ENCODE peak calls at places on chromosome 22, in six cellular contexts. O is thoracic aorta, Z is lower lobe of right lung, H is kidney epithelial cell, M is GM12864, T is endothelial cell. K is an unnamed sample.

GRCh38 chr22:35539910-35540599 is 576 bp upstream of the RASD2 start:
- DNase-seq in T (peak), O (no peak), M (no peak), H (no peak), Z (peak), K (peak)

GRCh38 chr22:49555526-49555925 is 272.1 kb downstream of the BRD1 start:
- DNase-seq in T (no peak), M (no peak), Z (no peak), H (no peak), O (no peak), K (no peak)

GRCh38 chr22:28118957-28119631 is 200.0 kb upstream of the PITPNB start:
- DNase-seq in Z (no peak), M (no peak), O (no peak), T (no peak), H (no peak), K (no peak)

GRCh38 chr22:27881404-27881803 is 37.7 kb downstream of the PITPNB start:
- DNase-seq in O (no peak), Z (no peak), H (no peak), M (no peak), T (no peak), K (no peak)

GRCh38 chr22:49299821-49300231 is 527.8 kb downstream of the BRD1 start:
- DNase-seq in Z (no peak), M (no peak), T (no peak), H (no peak), O (no peak), K (no peak)

GRCh38 chr22:20615021-20615420 is 107.6 kb downstream of the MED15 start:
- DNase-seq in O (no peak), T (no peak), H (no peak), Z (no peak), M (no peak), K (peak)

GRCh38 chr22:22714600-22715361 is 70.4 kb downstream of the GGTLC2 start:
- DNase-seq in O (no peak), M (peak), Z (no peak), T (no peak), H (no peak), K (no peak)

GRCh38 chr22:31490496-31490925 is 869 bp upstream of the EIF4ENIF1 start:
- DNase-seq in Z (peak), O (no peak), M (peak), T (peak), H (no peak), K (peak)

GRCh38 chr22:26681395-26681821 is 24.0 kb downstream of the MIAT start:
- DNase-seq in Z (peak), O (no peak), T (peak), M (no peak), H (no peak), K (no peak)

GRCh38 chr22:48705159-48705916 is 1122.3 kb downstream of the BRD1 start:
- DNase-seq in M (no peak), Z (peak), O (no peak), T (no peak), H (no peak), K (no peak)

GRCh38 chr22:28151241-28151640 is 232.2 kb upstream of the PITPNB start:
- DNase-seq in Z (no peak), T (no peak), H (no peak), M (no peak), O (no peak), K (no peak)

GRCh38 chr22:50672471-50673230 is at the start of gene SHANK3:
- DNase-seq in T (peak), Z (peak), H (no peak), M (no peak), O (no peak), K (no peak)

GRCh38 chr22:43945632-43946390 is 9.4 kb upstream of the SAMM50 start:
- DNase-seq in O (no peak), Z (peak), M (no peak), T (peak), H (no peak), K (peak)

GRCh38 chr22:49373801-49374226 is 453.9 kb downstream of the BRD1 start:
- DNase-seq in T (peak), H (no peak), O (no peak), M (no peak), Z (no peak), K (no peak)

GRCh38 chr22:21054714-21055563 is 9.2 kb downstream of the LRRC74B start:
- DNase-seq in T (no peak), O (no peak), M (no peak), Z (no peak), H (no peak), K (peak)

GRCh38 chr22:25777411-25777810 is 35.4 kb downstream of the MYO18B start:
- DNase-seq in H (no peak), M (no peak), Z (no peak), O (no peak), T (no peak), K (no peak)

GRCh38 chr22:28237092-28237491 is 318.0 kb upstream of the PITPNB start:
- DNase-seq in M (no peak), T (no peak), H (no peak), Z (no peak), O (no peak), K (no peak)

GRCh38 chr22:16845465-16845864 is 20.3 kb upstream of the XKR3 start:
- DNase-seq in H (no peak), M (no peak), O (no peak), T (no peak), Z (no peak), K (no peak)

GRCh38 chr22:20111045-20111688 is 4.7 kb upstream of the RANBP1 start:
- DNase-seq in H (no peak), M (no peak), T (no peak), Z (peak), O (no peak), K (peak)

GRCh38 chr22:26430600-26430999 is 1.5 kb downstream of the ASPHD2 start:
- DNase-seq in T (no peak), M (no peak), O (no peak), H (no peak), Z (no peak), K (no peak)

GRCh38 chr22:21457023-21457787 is 10.0 kb upstream of the TMEM191C start:
- DNase-seq in T (no peak), H (no peak), M (no peak), O (no peak), Z (peak), K (peak)

GRCh38 chr22:25996669-25997068 is 172.6 kb upstream of the SEZ6L start:
- DNase-seq in O (no peak), Z (no peak), M (no peak), T (no peak), H (no peak), K (no peak)

GRCh38 chr22:48894804-48895250 is 932.8 kb downstream of the BRD1 start:
- DNase-seq in H (no peak), Z (no peak), T (no peak), O (no peak), M (no peak), K (no peak)

GRCh38 chr22:41305646-41306045 is 4.3 kb downstream of the ZC3H7B start:
- DNase-seq in Z (no peak), H (peak), T (no peak), O (no peak), M (no peak), K (peak)

GRCh38 chr22:39935622-39936021 is 24.6 kb upstream of the TMA7B start:
- DNase-seq in H (no peak), O (no peak), T (no peak), Z (no peak), M (no peak), K (no peak)

GRCh38 chr22:42282943-42283287 is 12.5 kb upstream of the TCF20 start:
- DNase-seq in Z (no peak), M (no peak), H (no peak), T (no peak), O (no peak), K (no peak)

GRCh38 chr22:39947488-39948216 is 12.5 kb upstream of the TMA7B start:
- DNase-seq in M (no peak), O (no peak), T (no peak), Z (peak), H (no peak), K (no peak)

GRCh38 chr22:21020802-21021429 is 6.0 kb downstream of the P2RX6 start:
- DNase-seq in H (no peak), T (no peak), O (no peak), Z (no peak), M (no peak), K (peak)

GRCh38 chr22:50584106-50585096 is 1.8 kb upstream of the CHKB start:
- DNase-seq in M (no peak), T (no peak), O (no peak), H (no peak), Z (peak), K (no peak)

GRCh38 chr22:27116295-27116694 is 458.9 kb downstream of the MIAT start:
- DNase-seq in H (no peak), M (no peak), Z (no peak), O (no peak), T (no peak), K (peak)

GRCh38 chr22:50262460-50262911 is 1.0 kb upstream of the MAPK12 start:
- DNase-seq in O (no peak), Z (no peak), H (no peak), T (no peak), M (no peak), K (peak)

GRCh38 chr22:48072777-48073176 is 1310.3 kb downstream of the TBC1D22A start:
- DNase-seq in O (no peak), T (no peak), H (no peak), Z (no peak), M (no peak), K (no peak)

GRCh38 chr22:43544282-43544673 is 132.5 kb downstream of the MPPED1 start:
- DNase-seq in H (no peak), O (no peak), T (no peak), Z (no peak), M (no peak), K (no peak)

GRCh38 chr22:20531404-20532181 is 24.2 kb downstream of the MED15 start:
- DNase-seq in H (peak), Z (peak), O (no peak), M (no peak), T (peak), K (peak)

GRCh38 chr22:27032121-27032761 is 374.9 kb downstream of the MIAT start:
- DNase-seq in T (peak), H (no peak), M (no peak), O (peak), Z (no peak), K (no peak)

GRCh38 chr22:46929689-46930225 is 167.3 kb downstream of the TBC1D22A start:
- DNase-seq in H (peak), Z (no peak), M (no peak), T (no peak), O (no peak), K (no peak)

GRCh38 chr22:46931881-46932280 is 169.4 kb downstream of the TBC1D22A start:
- DNase-seq in M (no peak), Z (no peak), H (no peak), O (no peak), T (no peak), K (peak)

GRCh38 chr22:46933040-46933439 is 170.6 kb downstream of the TBC1D22A start:
- DNase-seq in H (no peak), T (no peak), O (no peak), M (no peak), Z (no peak), K (no peak)

GRCh38 chr22:46933526-46933925 is 171.1 kb downstream of the TBC1D22A start:
- DNase-seq in T (no peak), Z (peak), M (no peak), O (no peak), H (no peak), K (no peak)

GRCh38 chr22:46931414-46931813 is 169.0 kb downstream of the TBC1D22A start:
- DNase-seq in T (no peak), H (no peak), Z (no peak), M (no peak), O (no peak), K (peak)
- TF ChIP-seq CTCF in T (no peak), H (peak), Z (no peak), M (no peak), O (no peak), K (peak)

GRCh38 chr22:24086310-24086709 is 75.2 kb downstream of the CABIN1 start:
- DNase-seq in O (no peak), H (no peak), M (no peak), T (no peak), Z (peak), K (no peak)

GRCh38 chr22:24087071-24087795 is 76.1 kb downstream of the CABIN1 start:
- DNase-seq in T (no peak), O (no peak), Z (no peak), H (no peak), M (no peak), K (no peak)

GRCh38 chr22:24089951-24090350 is 78.8 kb downstream of the CABIN1 start:
- DNase-seq in T (no peak), Z (no peak), H (no peak), O (no peak), M (no peak), K (no peak)

GRCh38 chr22:24090581-24090980 is 79.5 kb downstream of the CABIN1 start:
- DNase-seq in O (no peak), M (no peak), Z (no peak), H (no peak), T (no peak), K (no peak)

DNA sequence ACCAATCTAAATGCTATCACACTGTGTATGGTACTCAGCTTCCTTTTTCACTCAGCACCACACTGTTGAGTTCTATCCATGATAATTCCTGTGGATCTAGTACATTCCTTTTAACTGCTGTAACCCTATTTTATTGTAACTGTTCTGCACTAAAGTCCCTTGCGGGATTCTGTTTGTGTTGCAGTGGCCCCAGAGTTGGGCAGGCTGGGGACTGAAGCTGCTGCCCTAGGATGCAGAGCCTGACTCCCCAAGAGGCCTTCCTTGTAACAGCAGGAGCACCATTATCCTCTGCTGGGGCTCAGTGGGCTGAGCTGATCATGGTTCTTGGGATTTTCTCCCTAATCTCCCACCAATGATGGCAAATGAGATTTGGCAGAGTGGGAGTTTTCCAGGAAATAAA is 77.7 kb downstream of the CABIN1 start:
- DNase-seq in H (no peak), O (no peak), M (no peak), Z (no peak), T (no peak), K (no peak)
- TF ChIP-seq CTCF in H (no peak), O (no peak), M (no peak), Z (no peak), T (no peak), K (no peak)

GRCh38 chr22:37820350-37820749 is 2.8 kb upstream of the GALR3 start:
- DNase-seq in H (no peak), M (no peak), T (no peak), Z (no peak), O (no peak), K (no peak)

GRCh38 chr22:37816543-37817180 is 6.5 kb upstream of the GALR3 start:
- DNase-seq in H (no peak), O (no peak), M (no peak), Z (no peak), T (no peak), K (no peak)

GRCh38 chr22:37817705-37818311 is 5.4 kb upstream of the GALR3 start:
- DNase-seq in Z (peak), O (no peak), T (peak), H (no peak), M (no peak), K (peak)

GRCh38 chr22:37819100-37819433 is 4.1 kb upstream of the GALR3 start:
- DNase-seq in M (no peak), Z (no peak), T (no peak), H (no peak), O (no peak), K (no peak)

GRCh38 chr22:37818397-37819099 is 4.6 kb upstream of the GALR3 start:
- DNase-seq in T (peak), O (no peak), M (no peak), H (no peak), Z (peak), K (peak)
- TF ChIP-seq CTCF in T (no peak), O (no peak), M (peak), H (peak), Z (peak), K (peak)

GRCh38 chr22:33002035-33002434 is 56.1 kb downstream of the SYN3 start:
- DNase-seq in M (no peak), H (no peak), Z (no peak), O (no peak), T (no peak), K (peak)

GRCh38 chr22:33006955-33007318 is 51.2 kb downstream of the SYN3 start:
- DNase-seq in M (no peak), O (no peak), H (no peak), Z (no peak), T (no peak), K (no peak)

GRCh38 chr22:33007485-33007884 is 50.7 kb downstream of the SYN3 start:
- DNase-seq in H (no peak), O (no peak), T (no peak), Z (no peak), M (no peak), K (no peak)

GRCh38 chr22:33005476-33005875 is 52.7 kb downstream of the SYN3 start:
- DNase-seq in Z (no peak), M (no peak), T (no peak), O (no peak), H (no peak), K (no peak)

GRCh38 chr22:33006220-33006954 is 51.8 kb downstream of the SYN3 start:
- DNase-seq in M (no peak), Z (no peak), O (no peak), T (no peak), H (no peak), K (peak)
- TF ChIP-seq CTCF in M (no peak), Z (no peak), O (no peak), T (no peak), H (no peak), K (no peak)

DNA sequence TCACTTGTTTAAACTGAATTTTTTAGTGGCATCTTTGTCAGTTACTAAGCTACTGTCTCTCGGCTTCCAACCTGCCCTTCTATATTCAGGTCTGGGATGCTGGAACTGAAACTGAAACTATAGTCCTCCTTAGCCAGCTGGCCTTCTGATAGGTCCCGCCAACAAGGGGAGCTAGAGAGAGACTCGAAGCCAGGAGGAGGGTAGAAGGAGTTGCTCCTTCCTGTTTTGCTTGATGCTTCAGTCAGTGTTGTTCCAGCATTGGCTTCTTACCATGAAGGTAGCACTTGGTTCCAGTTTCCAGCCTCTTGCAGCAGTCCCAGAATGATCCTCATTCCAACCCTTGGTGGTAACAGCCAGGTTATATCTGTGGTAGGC is 32.9 kb upstream of the HORMAD2 start:
- DNase-seq in O (no peak), T (no peak), M (no peak), H (no peak), Z (no peak), K (no peak)
- TF ChIP-seq CTCF in O (no peak), T (no peak), M (no peak), H (no peak), Z (no peak), K (no peak)

GRCh38 chr22:38257650-38258246 is 15.1 kb downstream of the TMEM184B start:
- DNase-seq in T (no peak), H (no peak), Z (no peak), M (no peak), O (no peak), K (no peak)
- TF ChIP-seq CTCF in T (no peak), H (no peak), Z (no peak), M (no peak), O (no peak), K (no peak)

DNA sequence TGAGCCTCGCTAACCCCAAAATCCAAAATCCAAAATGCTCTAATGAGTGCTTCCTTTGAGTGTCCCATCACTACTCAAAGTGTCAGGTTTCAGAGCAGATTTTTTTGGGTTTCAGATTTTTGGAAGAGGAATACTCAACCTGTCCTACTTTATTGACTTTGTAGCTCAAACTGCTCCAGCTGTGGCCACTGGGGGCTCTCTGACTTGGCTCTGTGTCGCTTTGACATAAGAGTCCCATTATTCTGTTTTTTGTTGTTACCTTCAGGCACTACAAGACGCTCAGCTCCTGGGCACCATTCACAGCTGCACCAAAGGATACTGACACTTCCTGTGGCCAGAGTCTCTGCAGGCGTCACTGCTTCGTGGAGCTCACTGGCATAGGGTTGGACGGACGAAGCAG is 41.1 kb downstream of the PHF21B start:
- DNase-seq in H (no peak), Z (no peak), O (no peak), T (no peak), M (no peak), K (no peak)
- TF ChIP-seq CTCF in H (no peak), Z (no peak), O (no peak), T (no peak), M (peak), K (peak)

DNA sequence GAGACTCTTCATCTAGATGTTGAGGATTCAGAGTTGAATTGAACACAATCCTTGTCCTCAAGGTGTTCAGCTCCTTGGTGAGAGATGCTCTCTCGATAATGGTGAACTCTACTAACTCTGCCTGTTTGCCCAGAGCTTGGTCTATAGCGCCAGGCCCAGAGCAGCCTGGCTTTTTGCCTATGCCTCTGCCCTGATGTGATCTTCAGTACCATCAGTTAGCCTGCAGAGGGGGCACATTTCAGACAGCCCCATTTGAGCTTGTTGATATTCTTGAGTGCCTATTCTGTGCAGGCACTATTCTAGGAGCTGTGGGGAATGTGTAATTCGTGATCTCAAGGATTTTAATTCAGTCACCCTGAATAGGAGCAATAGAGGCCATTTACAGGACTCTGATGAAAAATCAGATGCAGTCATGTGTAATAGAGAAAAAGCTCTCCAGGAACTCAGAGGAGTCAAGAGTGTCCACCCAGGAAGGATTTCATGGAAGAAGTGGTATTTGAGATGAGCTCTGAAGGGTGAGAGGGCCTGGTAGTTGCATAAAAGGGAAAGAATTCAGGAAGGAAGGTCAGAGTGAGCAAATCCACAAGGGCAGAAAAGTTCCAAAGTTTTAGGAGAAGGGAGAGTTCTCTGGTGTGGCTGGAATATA is 19.3 kb downstream of the GTPBP1 start:
- DNase-seq in M (no peak), T (peak), Z (no peak), O (no peak), H (no peak), K (peak)
- TF ChIP-seq CTCF in M (peak), T (no peak), Z (peak), O (peak), H (peak), K (peak)

DNA sequence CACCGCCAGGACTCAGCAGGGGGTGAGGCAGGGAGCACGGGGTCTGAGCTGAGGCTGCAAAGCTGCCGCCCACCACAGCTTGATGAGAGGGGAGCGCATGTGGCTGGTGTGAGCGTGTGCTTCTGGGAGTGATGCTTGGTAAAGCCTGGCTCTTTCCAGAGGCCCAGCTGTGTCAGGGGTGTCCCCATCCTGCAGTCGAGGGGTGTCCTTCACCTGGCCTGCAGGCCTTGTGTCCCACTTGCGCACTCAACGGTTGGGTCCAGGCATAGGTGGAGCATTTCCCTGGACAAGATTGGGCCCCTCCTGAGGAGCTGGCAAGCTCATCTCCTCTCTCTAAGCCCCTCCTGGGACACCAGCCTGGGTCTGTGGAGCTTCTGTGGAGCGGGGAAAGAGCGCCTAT is 273.9 kb downstream of the TBC1D22A start:
- DNase-seq in M (no peak), T (no peak), O (no peak), Z (peak), H (no peak), K (no peak)
- TF ChIP-seq CTCF in M (no peak), T (no peak), O (no peak), Z (no peak), H (no peak), K (no peak)